ENCODE peak calls at places on chromosomes 4 and X, in seven cellular contexts. N is fibroblast of pulmonary artery, C is fibroblast of mammary gland, I is prostate gland, H is WERI-Rb-1, J is BJ, L is fibroblast of villous mesenchyme. S is an unnamed sample.

GRCh38 chr4:122218762-122219161 is 66.6 kb downstream of the BLTP1 start:
- DNase-seq in N (peak), C (peak), I (no peak), H (no peak), J (no peak), L (peak), S (peak)

GRCh38 chrX:24282381-24283121 is 31.3 kb downstream of the SUPT20HL2 start:
- DNase-seq in N (peak), C (peak), I (no peak), H (no peak), J (no peak), L (peak), S (peak)

GRCh38 chr4:56684320-56684719 is 3.2 kb upstream of the HOPX start:
- DNase-seq in N (peak), C (peak), I (no peak), H (no peak), J (no peak), L (peak), S (peak)

GRCh38 chr4:38782452-38783108 is at the start of gene TLR10:
- DNase-seq in N (peak), C (peak), I (peak), H (peak), J (no peak), L (peak), S (peak)

GRCh38 chr4:1026115-1026514 is 14.7 kb downstream of the FGFRL1 start:
- DNase-seq in N (peak), C (no peak), I (no peak), H (peak), J (no peak), L (no peak), S (peak)

GRCh38 chrX:12974217-12974796 is 603 bp upstream of the TMSB4X start:
- DNase-seq in N (peak), C (peak), I (no peak), H (peak), J (no peak), L (peak), S (peak)

GRCh38 chrX:17848545-17849265 is 12.4 kb downstream of the RAI2 start:
- DNase-seq in N (no peak), C (no peak), I (no peak), H (no peak), J (no peak), L (no peak), S (no peak)

GRCh38 chr4:82748176-82748575 is 50.4 kb downstream of the SCD5 start:
- DNase-seq in N (no peak), C (no peak), I (no peak), H (no peak), J (no peak), L (no peak), S (no peak)

GRCh38 chr4:127604949-127605709 is 27.6 kb upstream of the INTU start:
- DNase-seq in N (peak), C (peak), I (no peak), H (peak), J (no peak), L (peak), S (peak)

GRCh38 chr4:46196086-46196485 is 72.2 kb upstream of the GABRG1 start:
- DNase-seq in N (no peak), C (no peak), I (no peak), H (no peak), J (no peak), L (no peak), S (no peak)

GRCh38 chr4:129145222-129145730 is 49.3 kb downstream of the C4orf33 start:
- DNase-seq in N (no peak), C (peak), I (no peak), H (no peak), J (no peak), L (no peak), S (no peak)

GRCh38 chrX:1093112-1093511 is 119.3 kb downstream of the CRLF2 start:
- DNase-seq in N (no peak), C (no peak), I (no peak), H (no peak), J (no peak), L (no peak), S (no peak)

GRCh38 chrX:105273326-105273725 is 52.8 kb upstream of the TEX13A start:
- DNase-seq in N (no peak), C (no peak), I (no peak), H (no peak), J (no peak), L (no peak), S (no peak)

GRCh38 chr4:120749445-120750151 is 172.9 kb downstream of the PRDM5 start:
- DNase-seq in N (no peak), C (no peak), I (no peak), H (peak), J (no peak), L (no peak), S (no peak)

GRCh38 chr4:42515156-42515884 is 118.0 kb downstream of the SHISA3 start:
- DNase-seq in N (peak), C (peak), I (no peak), H (no peak), J (no peak), L (no peak), S (peak)

GRCh38 chrX:38006778-38007177 is 425 bp downstream of the SYTL5 start:
- DNase-seq in N (no peak), C (no peak), I (no peak), H (no peak), J (no peak), L (no peak), S (no peak)

GRCh38 chrX:18855919-18856644 is 127.8 kb downstream of the PHKA2 start:
- DNase-seq in N (peak), C (peak), I (no peak), H (no peak), J (no peak), L (no peak), S (peak)

GRCh38 chr4:141056473-141056872 is 76.8 kb downstream of the RNF150 start:
- DNase-seq in N (no peak), C (no peak), I (no peak), H (no peak), J (no peak), L (no peak), S (peak)

GRCh38 chr4:66178901-66179300 is 508.6 kb upstream of the EPHA5 start:
- DNase-seq in N (peak), C (peak), I (no peak), H (peak), J (peak), L (no peak), S (peak)

GRCh38 chrX:106742831-106743230 is 16.3 kb downstream of the RNF128 start:
- DNase-seq in N (no peak), C (no peak), I (no peak), H (no peak), J (no peak), L (no peak), S (no peak)

GRCh38 chr4:176238157-176238608 is 30.8 kb downstream of the ASB5 start:
- DNase-seq in N (peak), C (peak), I (peak), H (no peak), J (peak), L (peak), S (peak)

GRCh38 chr4:85701881-85702321 is 227.0 kb downstream of the ARHGAP24 start:
- DNase-seq in N (no peak), C (peak), I (no peak), H (no peak), J (no peak), L (no peak), S (no peak)

GRCh38 chr4:113117346-113117677 is 67.9 kb downstream of the ANK2 start:
- DNase-seq in N (no peak), C (no peak), I (no peak), H (no peak), J (no peak), L (no peak), S (no peak)
- H3K4me3 ChIP-seq in N (no peak), C (no peak), I (no peak), H (no peak), J (no peak), L (no peak), S (no peak)

GRCh38 chrX:71859637-71860036 is 51.0 kb upstream of the NHSL2 start:
- DNase-seq in N (peak), C (peak), I (no peak), H (peak), J (no peak), L (peak), S (peak)
- TF ChIP-seq CTCF in N (peak), C (peak), I (peak), H (peak), J (peak), L (peak), S (peak)

GRCh38 chr4:73943555-73943954 is 38.3 kb downstream of the PF4 start:
- DNase-seq in N (no peak), C (no peak), I (no peak), H (no peak), J (no peak), L (no peak), S (no peak)
- H3K4me3 ChIP-seq in N (no peak), C (no peak), I (no peak), H (no peak), J (no peak), L (no peak), S (no peak)

GRCh38 chr4:6263541-6264540 is 5.8 kb upstream of the WFS1 start:
- DNase-seq in N (peak), C (peak), I (no peak), H (peak), J (no peak), L (peak), S (peak)
- TF ChIP-seq CTCF in N (peak), C (peak), I (peak), H (peak), J (peak), L (peak), S (peak)

DNA sequence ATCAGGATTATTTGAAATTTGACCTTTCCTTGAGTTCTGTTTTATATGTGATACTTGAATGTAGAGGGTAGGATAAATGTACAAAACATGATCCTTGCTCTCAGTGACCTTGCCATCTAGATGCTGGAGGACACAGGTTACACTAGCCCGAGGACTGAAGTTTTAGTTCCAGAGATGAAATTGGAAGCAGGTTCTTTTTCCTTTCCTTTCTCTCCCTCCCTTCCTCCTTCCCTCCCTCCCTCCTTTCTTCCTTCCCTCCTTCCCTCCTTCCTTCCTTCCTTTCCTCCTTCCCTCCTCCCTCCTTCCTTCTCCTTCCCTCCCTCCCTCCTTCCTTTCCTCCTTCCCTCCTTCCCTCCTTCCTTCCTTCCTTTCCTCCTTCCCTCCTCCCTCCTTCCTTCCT is 54.3 kb downstream of the LRRC66 start:
- DNase-seq in N (no peak), C (no peak), I (no peak), H (no peak), J (no peak), L (no peak), S (no peak)
- H3K4me3 ChIP-seq in N (no peak), C (no peak), I (no peak), H (no peak), J (no peak), L (no peak), S (no peak)

DNA sequence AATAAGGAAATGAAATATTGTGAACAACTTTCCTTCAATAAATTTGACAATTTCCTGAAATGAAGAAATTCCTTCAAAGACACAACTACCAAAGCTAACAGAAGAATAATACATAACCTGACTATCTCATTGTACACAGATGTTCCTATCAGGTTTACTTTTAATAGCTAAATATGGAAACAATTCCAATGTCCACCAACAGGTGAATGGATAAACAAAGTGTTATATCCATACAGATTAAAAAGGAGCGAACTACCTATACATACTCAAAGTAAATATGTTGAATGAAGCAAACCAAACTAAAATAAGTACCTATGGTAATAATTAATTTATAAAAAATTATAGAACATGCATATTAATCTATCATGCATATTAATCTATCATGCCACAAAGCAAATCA is 554.9 kb downstream of the PPP4R3C start:
- DNase-seq in N (no peak), C (no peak), I (no peak), H (no peak), J (no peak), L (no peak), S (no peak)
- TF ChIP-seq CTCF in N (no peak), C (no peak), I (no peak), H (no peak), J (no peak), L (no peak), S (no peak)

GRCh38 chrX:53926030-53926429 is 118.2 kb downstream of the PHF8 start:
- DNase-seq in N (no peak), C (no peak), I (no peak), H (no peak), J (no peak), L (no peak), S (no peak)
- H3K4me3 ChIP-seq in N (no peak), C (no peak), I (no peak), H (no peak), J (no peak), L (no peak), S (no peak)

DNA sequence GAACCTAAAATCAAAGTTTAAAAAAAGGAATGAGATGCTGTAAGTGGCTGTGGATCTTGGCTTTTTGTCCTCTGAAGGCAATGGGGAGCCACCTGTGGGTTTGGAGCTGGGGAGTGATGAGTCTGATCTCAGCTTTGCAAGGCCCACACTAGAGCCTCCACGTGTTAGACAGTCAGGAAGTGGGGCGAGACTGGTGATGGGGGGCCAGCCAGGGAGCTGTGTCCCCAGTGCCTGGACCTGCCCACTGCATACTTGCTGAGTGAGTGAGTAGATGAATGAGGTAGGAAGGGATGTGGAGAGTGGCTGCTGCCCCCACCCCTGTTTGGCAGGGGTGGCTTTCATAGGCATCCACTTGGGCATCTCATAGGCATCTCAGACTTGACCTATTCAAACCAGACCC is 84.0 kb downstream of the NHSL2 start:
- DNase-seq in N (no peak), C (no peak), I (no peak), H (no peak), J (no peak), L (no peak), S (no peak)
- TF ChIP-seq CTCF in N (no peak), C (no peak), I (no peak), H (no peak), J (no peak), L (no peak), S (no peak)

GRCh38 chrX:123184858-123185251 is 777 bp downstream of the GRIA3 start:
- DNase-seq in N (no peak), C (peak), I (no peak), H (peak), J (no peak), L (no peak), S (no peak)

GRCh38 chrX:123185714-123186113 is 1.6 kb downstream of the GRIA3 start:
- DNase-seq in N (no peak), C (no peak), I (no peak), H (no peak), J (no peak), L (no peak), S (no peak)

GRCh38 chrX:123184199-123184857 is at the start of gene GRIA3:
- DNase-seq in N (no peak), C (peak), I (no peak), H (peak), J (no peak), L (peak), S (no peak)

GRCh38 chrX:123188081-123188480 is 4.0 kb downstream of the GRIA3 start:
- DNase-seq in N (no peak), C (peak), I (no peak), H (no peak), J (no peak), L (no peak), S (no peak)

DNA sequence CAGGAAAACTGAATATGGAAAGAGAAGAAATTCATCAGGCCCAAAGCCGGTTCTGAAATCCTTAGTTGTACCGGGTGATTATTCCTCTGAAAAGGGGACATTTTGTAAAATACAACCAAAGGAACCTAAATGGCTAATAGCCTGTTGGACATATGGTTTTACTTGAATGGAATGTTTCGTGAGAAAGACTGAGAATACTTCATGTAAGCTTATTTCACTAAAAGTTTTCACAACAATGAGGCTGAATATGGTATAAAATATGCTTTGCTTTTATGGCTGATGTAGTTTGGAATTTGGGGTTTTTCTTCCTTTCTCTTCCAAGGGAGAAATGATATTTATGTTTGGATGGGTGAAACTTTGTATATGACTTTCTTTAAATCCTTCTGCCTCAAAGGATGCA is 2.7 kb downstream of the GRIA3 start:
- DNase-seq in N (no peak), C (no peak), I (no peak), H (no peak), J (no peak), L (no peak), S (no peak)
- H3K4me3 ChIP-seq in N (no peak), C (no peak), I (no peak), H (no peak), J (peak), L (no peak), S (no peak)